ENCODE peak calls at places on chromosomes 4 and X, in four cellular contexts. N is AG04450, V is breast epithelium, Y is substantia nigra. D is an unnamed sample.

GRCh38 chrX:84046403-84046984 is 141.5 kb downstream of the RPS6KA6 start:
- DNase-seq in N (no peak), V (no peak), Y (no peak), D (no peak)

GRCh38 chrX:17687648-17688047 is 49.6 kb upstream of the SCML1 start:
- DNase-seq in N (no peak), V (no peak), Y (no peak), D (no peak)

GRCh38 chr4:182975806-182976205 is 58.6 kb upstream of the DCTD start:
- DNase-seq in N (peak), V (no peak), Y (no peak), D (no peak)

GRCh38 chr4:116870667-116871066 is 214.7 kb downstream of the TRAM1L1 start:
- DNase-seq in N (no peak), V (no peak), Y (no peak), D (no peak)

GRCh38 chrX:13064599-13065143 is 20.3 kb upstream of the FAM9C start:
- DNase-seq in N (no peak), V (no peak), Y (no peak), D (no peak)

GRCh38 chr4:177308842-177309524 is 691 bp upstream of the NEIL3 start:
- DNase-seq in N (no peak), V (no peak), Y (no peak), D (no peak)

GRCh38 chr4:155973639-155974475 is 20.2 kb upstream of the CTSO start:
- DNase-seq in N (no peak), V (no peak), Y (no peak), D (no peak)

GRCh38 chr4:10887600-10887999 is 203.0 kb upstream of the CLNK start:
- DNase-seq in N (no peak), V (no peak), Y (no peak), D (no peak)

DNA sequence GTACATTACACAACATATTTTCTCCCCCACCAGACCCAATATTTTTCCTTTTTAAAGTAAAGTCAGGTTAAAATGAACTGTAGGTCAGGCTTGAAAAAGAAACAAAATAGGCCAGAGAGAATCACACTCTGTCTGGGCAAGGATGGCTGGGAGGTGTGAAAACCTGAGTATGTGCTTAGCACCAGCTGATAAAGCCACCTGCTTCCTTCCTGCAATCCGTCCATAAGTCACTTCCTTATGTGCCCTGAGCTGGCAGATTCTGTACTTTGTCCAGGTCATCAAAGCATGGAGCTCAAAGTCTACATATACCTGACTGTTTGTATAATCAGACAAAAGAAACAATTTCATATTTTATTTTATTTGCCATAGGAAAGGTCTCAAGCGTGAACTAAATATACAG is 37.7 kb downstream of the ANTXR2 start:
- DNase-seq in N (no peak), V (no peak), Y (no peak), D (no peak)
- H3K27ac ChIP-seq in N (no peak), V (no peak), Y (no peak), D (no peak)

GRCh38 chrX:97267376-97267775 is 383.7 kb downstream of the RPA4 start:
- DNase-seq in N (no peak), V (no peak), Y (no peak), D (no peak)

GRCh38 chrX:97266406-97267121 is 382.9 kb downstream of the RPA4 start:
- DNase-seq in N (no peak), V (no peak), Y (no peak), D (no peak)

DNA sequence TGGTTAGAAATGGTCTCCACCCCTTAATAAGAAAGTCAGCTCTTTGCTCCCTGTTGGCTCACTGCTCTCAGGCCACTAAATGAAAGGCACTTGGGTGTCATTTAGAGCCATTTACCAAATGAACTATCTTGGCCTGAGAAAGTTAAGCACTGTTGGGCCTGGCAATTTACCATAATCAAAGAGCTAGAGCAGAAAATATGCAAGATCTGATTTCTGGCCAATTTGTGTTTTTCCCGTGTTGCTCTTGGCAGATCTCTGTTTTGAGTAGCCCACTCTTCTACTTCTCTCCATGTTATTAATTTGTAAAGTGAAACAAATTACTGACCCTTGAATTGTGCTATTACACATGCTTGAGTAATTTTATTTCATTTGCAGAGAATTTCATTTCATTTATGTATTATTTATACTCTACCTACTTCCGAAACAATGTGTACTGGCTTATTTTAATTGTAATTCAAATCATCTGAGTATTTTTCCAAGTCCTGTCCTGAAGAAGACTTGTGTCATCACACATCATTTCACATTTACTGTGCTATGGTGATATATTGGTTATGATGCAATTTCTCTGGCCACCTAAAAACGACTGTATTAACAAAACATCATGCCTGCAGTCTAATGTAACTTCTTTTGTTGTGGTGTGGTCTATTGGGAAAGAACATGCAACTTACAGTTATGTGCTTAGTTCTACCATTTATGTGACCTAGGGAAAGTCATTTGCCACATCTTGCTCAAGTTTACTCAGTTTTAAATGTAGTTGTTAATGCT is 384.4 kb downstream of the RPA4 start:
- DNase-seq in N (no peak), V (no peak), Y (no peak), D (no peak)
- H3K27ac ChIP-seq in N (no peak), V (no peak), Y (no peak), D (no peak)

GRCh38 chr4:76634239-76634638 is 199.2 kb downstream of the SHROOM3 start:
- DNase-seq in N (peak), V (no peak), Y (no peak), D (no peak)
- H3K27ac ChIP-seq in N (no peak), V (no peak), Y (no peak), D (no peak)

DNA sequence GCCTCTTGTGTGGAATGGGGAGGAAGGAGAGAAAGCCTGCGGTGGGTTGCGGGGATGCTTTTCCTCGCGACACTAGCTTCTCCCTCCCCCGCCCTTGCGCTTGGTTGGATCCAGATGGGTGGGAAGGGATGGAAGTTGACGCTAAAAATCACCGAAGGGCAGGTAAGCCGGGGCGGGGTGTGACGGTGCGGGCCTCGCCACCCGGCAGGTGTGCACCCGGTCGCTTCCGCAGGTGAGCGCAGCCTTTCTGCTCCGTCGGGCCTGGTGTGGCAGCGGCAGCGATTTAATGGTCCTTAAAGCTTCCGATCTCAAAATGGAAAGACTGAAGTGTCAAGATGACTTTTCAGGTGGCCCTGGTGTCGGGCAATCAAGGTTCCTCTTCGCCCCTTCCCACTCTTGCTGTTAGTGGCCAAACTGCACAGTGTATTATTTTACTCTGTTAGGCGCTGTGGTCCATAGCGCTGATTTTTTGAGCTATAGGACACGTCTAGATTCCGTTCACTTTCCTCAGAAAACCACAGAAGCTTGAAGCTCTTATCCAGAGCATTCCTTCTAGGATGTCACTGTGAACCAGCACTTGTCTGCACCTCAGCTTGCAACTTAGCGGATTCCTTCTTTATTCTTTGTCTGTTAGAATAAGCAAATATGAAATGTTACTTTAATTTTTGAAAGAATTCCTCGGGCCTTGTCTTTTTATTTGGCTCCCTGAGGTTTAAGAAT is 796 bp downstream of the ENOPH1 start:
- DNase-seq in N (no peak), V (no peak), Y (no peak), D (peak)
- H3K27ac ChIP-seq in N (peak), V (peak), Y (peak), D (peak)

DNA sequence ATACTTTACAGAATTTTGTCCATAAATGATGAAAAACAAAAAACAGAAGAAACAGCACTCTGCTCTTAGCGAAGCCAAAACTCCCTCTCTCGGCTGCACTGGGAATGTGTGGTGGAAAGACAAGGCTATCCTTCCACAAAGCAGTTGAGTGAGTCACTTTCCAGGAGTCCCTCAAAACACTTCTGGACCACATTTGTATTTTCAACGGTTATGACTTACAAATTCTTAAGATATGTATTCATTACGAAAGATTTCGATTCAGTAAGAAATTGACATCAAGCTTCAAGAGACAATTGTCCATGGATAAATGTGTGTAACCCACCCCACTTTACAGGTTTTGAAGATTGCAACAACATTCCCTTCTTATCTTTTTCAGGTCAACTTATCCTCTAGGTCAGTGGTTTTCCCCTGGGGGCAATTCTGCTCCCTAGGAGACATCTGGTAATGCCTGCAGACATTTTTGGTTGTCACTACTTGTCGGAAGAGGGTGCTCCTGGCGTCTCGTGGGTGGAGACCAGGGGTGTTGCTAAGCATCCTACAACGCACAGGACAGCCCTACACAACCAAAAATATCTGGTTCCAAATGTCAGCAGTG is 66.7 kb upstream of the MTNR1A start:
- DNase-seq in N (peak), V (no peak), Y (no peak), D (no peak)
- H3K27ac ChIP-seq in N (peak), V (no peak), Y (no peak), D (no peak)

GRCh38 chr4:174210952-174211490 is 72.4 kb downstream of the FBXO8 start:
- DNase-seq in N (no peak), V (no peak), Y (no peak), D (no peak)
- H3K27ac ChIP-seq in N (no peak), V (no peak), Y (no peak), D (no peak)

GRCh38 chrX:666762-667161 is 36.2 kb downstream of the SHOX start:
- DNase-seq in N (no peak), V (no peak), Y (no peak), D (no peak)

GRCh38 chrX:675279-675886 is 44.8 kb downstream of the SHOX start:
- DNase-seq in N (no peak), V (no peak), Y (no peak), D (no peak)

GRCh38 chrX:667360-667759 is 36.8 kb downstream of the SHOX start:
- DNase-seq in N (no peak), V (no peak), Y (no peak), D (no peak)

GRCh38 chrX:672931-673330 is 42.3 kb downstream of the SHOX start:
- DNase-seq in N (no peak), V (no peak), Y (no peak), D (no peak)

DNA sequence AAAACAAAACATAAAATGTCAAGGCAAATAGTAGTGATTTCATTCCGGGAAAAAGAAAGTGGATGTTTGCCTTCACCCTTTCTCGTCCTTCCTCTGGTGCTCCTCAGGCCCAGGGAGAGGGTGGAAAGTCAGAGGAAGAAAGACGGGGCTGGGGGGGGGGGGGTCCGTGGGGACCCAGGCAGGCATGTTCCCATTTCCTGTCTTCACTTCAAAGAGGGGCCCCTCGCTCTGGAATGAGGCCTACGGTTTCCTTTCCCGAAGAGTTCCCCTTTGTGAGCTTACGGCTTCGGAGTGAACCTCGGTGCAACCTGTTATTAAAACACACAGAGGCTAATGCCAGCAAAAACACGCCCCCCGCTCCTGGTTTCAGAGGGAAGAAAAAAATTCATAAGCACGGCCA is 40.0 kb downstream of the SHOX start:
- DNase-seq in N (no peak), V (no peak), Y (no peak), D (no peak)
- H3K27ac ChIP-seq in N (no peak), V (no peak), Y (no peak), D (no peak)

D was measured in CD4-positive, alpha-beta T cell.